ENCODE peak calls at places on chromosomes 13 and 19, in nine cellular contexts. Q is psoas muscle; L is sciatic nerve; T is BE2C; W is DMS79; Y is non-pigmented ciliary epithelial cell; O is activated CD8-positive, alpha-beta memory T cell treated with anti-CD3 and anti-CD28 coated beads, Interleukin-2, amount 10 ng/mL, durations not matched to agents 7 days and 5 days; J is AG08395; P is stimulated activated naive CD8-positive, alpha-beta T cell treated with anti-CD3 and anti-CD28 coated beads, Interleukin-15, Interleukin-2, amounts not matched to agents 100 U/mL and 50 U/mL, for 24 hours. R is an unnamed sample.

GRCh38 chr19:3146677-3147100 is 10.9 kb downstream of the GNA15 start:
- DNase-seq in T (peak; percentile 51), P (peak; percentile 84), J (no peak), L (no peak), O (peak; percentile 68), W (no peak), Y (no peak), Q (no peak), R (no peak)

GRCh38 chr13:94702181-94703041 is 9.9 kb downstream of the SOX21 start:
- DNase-seq in O (no peak), W (no peak), T (no peak), L (no peak), Q (no peak), P (no peak), J (no peak), Y (no peak), R (no peak)

GRCh38 chr19:14786421-14786851 is 8.1 kb upstream of the ADGRE2 start:
- DNase-seq in O (no peak), J (peak; percentile 21), T (peak; percentile 20), P (peak; percentile 61), L (no peak), Q (no peak), Y (no peak), W (no peak), R (no peak)

GRCh38 chr13:29319451-29319850 is 276.0 kb downstream of the SLC7A1 start:
- DNase-seq in T (no peak), P (no peak), Q (no peak), Y (no peak), L (no peak), O (no peak), W (no peak), J (no peak), R (no peak)

GRCh38 chr19:21117041-21117907 is 24.6 kb upstream of the ZNF431 start:
- DNase-seq in Q (no peak), L (no peak), O (no peak), J (no peak), W (no peak), T (no peak), Y (no peak), P (no peak), R (no peak)

GRCh38 chr13:103883152-103883551 is 816.9 kb upstream of the SLC10A2 start:
- DNase-seq in T (peak; percentile 93), Y (peak; percentile 98), P (no peak), W (no peak), J (peak; percentile 80), Q (peak; percentile 79), L (peak; percentile 90), O (no peak), R (peak; percentile 1)

GRCh38 chr19:16045893-16046292 is 30.4 kb upstream of the TPM4 start:
- DNase-seq in L (no peak), J (no peak), T (no peak), O (no peak), Y (no peak), Q (no peak), P (no peak), W (no peak), R (no peak)

GRCh38 chr19:46481947-46482346 is 10.6 kb upstream of the PNMA8A start:
- DNase-seq in W (no peak), T (no peak), Y (no peak), L (no peak), P (no peak), O (no peak), Q (peak; percentile 21), J (peak; percentile 38), R (no peak)

GRCh38 chr13:114056205-114057013 is 76.0 kb downstream of the RASA3 start:
- DNase-seq in L (no peak), J (no peak), W (no peak), P (no peak), Q (no peak), O (no peak), T (no peak), Y (no peak), R (no peak)

GRCh38 chr19:46975011-46975917 is 44.4 kb upstream of the NPAS1 start:
- DNase-seq in P (no peak), J (no peak), O (no peak), Q (no peak), L (no peak), Y (no peak), W (no peak), T (no peak), R (no peak)

GRCh38 chr13:60519496-60519895 is 122.5 kb downstream of the TDRD3 start:
- DNase-seq in T (no peak), J (no peak), L (no peak), O (no peak), W (no peak), Y (no peak), P (no peak), Q (no peak), R (no peak)

GRCh38 chr19:32330149-32330548 is 15.3 kb upstream of the ZNF507 start:
- DNase-seq in O (no peak), P (no peak), W (no peak), Y (no peak), T (peak; percentile 20), Q (no peak), J (no peak), L (no peak), R (no peak)

GRCh38 chr19:7767487-7767886 is 4.4 kb downstream of the CLEC4M start:
- DNase-seq in Q (no peak), T (no peak), W (no peak), P (no peak), Y (no peak), L (no peak), J (no peak), O (no peak), R (no peak)

GRCh38 chr13:97268772-97269171 is 46.6 kb downstream of the MBNL2 start:
- DNase-seq in W (no peak), Q (no peak), T (no peak), L (no peak), J (no peak), O (no peak), Y (no peak), P (no peak), R (no peak)

GRCh38 chr13:27353166-27353583 is 71.2 kb upstream of the GTF3A start:
- DNase-seq in Q (no peak), Y (no peak), L (no peak), O (peak; percentile 78), T (no peak), J (peak; percentile 45), P (peak; percentile 12), W (no peak), R (no peak)

GRCh38 chr13:30697177-30697953 is 38.0 kb upstream of the ALOX5AP start:
- DNase-seq in P (no peak), L (no peak), O (no peak), Q (no peak), J (no peak), W (no peak), T (no peak), Y (no peak), R (no peak)

GRCh38 chr13:28792992-28793391 is 27.1 kb upstream of the MTUS2 start:
- DNase-seq in Y (peak; percentile 32), Q (no peak), P (no peak), O (no peak), T (no peak), W (no peak), J (peak; percentile 88), L (no peak), R (no peak)

GRCh38 chr13:33076451-33076992 is 60.3 kb downstream of the KL start:
- DNase-seq in T (no peak), Y (no peak), O (no peak), W (no peak), P (no peak), J (no peak), Q (no peak), L (no peak), R (no peak)

GRCh38 chr13:49455016-49455398 is 10.9 kb downstream of the SETDB2 start:
- DNase-seq in L (no peak), Y (no peak), T (no peak), J (no peak), O (no peak), P (no peak), W (no peak), Q (no peak), R (no peak)

GRCh38 chr13:97306646-97307045 is 84.5 kb downstream of the MBNL2 start:
- DNase-seq in Y (no peak), W (no peak), T (no peak), L (no peak), J (peak; percentile 17), Q (no peak), O (no peak), P (no peak), R (no peak)

GRCh38 chr13:93227280-93227905 is 786 bp downstream of the GPC6 start:
- DNase-seq in W (peak; percentile 89), Y (no peak), J (peak; percentile 24), T (peak; percentile 68), P (no peak), L (no peak), O (no peak), Q (peak; percentile 34), R (no peak)

GRCh38 chr19:18496167-18496979 is 25.5 kb downstream of the ELL start:
- DNase-seq in L (no peak), W (peak; percentile 10), J (peak; percentile 75), T (no peak), O (peak; percentile 83), Q (no peak), Y (no peak), P (peak; percentile 65), R (no peak)

GRCh38 chr13:20461481-20461859 is 64.2 kb downstream of the CRYL1 start:
- DNase-seq in T (no peak), W (no peak), P (peak; percentile 60), O (no peak), Y (no peak), L (no peak), J (peak; percentile 22), Q (no peak), R (no peak)

GRCh38 chr13:111881700-111882099 is 185.2 kb upstream of the SOX1 start:
- DNase-seq in W (no peak), T (no peak), J (no peak), O (no peak), Q (no peak), L (no peak), P (no peak), Y (no peak), R (no peak)

GRCh38 chr13:27170521-27171243 is 929 bp downstream of the USP12 start:
- DNase-seq in O (peak; percentile 51), W (no peak), J (peak; percentile 8), Y (no peak), Q (peak; percentile 50), L (peak; percentile 73), P (peak; percentile 58), T (peak; percentile 54), R (peak; percentile 39)

GRCh38 chr13:43698743-43699142 is 88.0 kb downstream of the ENOX1 start:
- DNase-seq in Y (no peak), T (no peak), L (no peak), Q (no peak), P (no peak), W (no peak), J (peak; percentile 49), O (no peak), R (no peak)

GRCh38 chr13:23322353-23323336 is 110.9 kb downstream of the SACS start:
- DNase-seq in Y (no peak), T (no peak), P (no peak), J (no peak), L (no peak), O (no peak), W (no peak), Q (no peak), R (no peak)

R was measured in HuH-7.5.